ENCODE peak calls at places on chromosome 12, in seven cellular contexts. One of them, this sample, is unnamed.

GRCh38 chr12:124395986-124396385 is 101.1 kb downstream of the RFLNA start:
- DNase-seq in GM12878: no peak
- DNase-seq in K562: no peak
- DNase-seq in HCT116: no peak
- DNase-seq in H1: no peak
- DNase-seq in HepG2: no peak
- DNase-seq in SK-N-SH: no peak
- DNase-seq in this sample: no peak

GRCh38 chr12:103273645-103274044 is 222.1 kb downstream of the C12orf42 start:
- DNase-seq in GM12878: no peak
- DNase-seq in K562: no peak
- DNase-seq in HCT116: no peak
- DNase-seq in H1: no peak
- DNase-seq in HepG2: no peak
- DNase-seq in SK-N-SH: no peak
- DNase-seq in this sample: no peak

GRCh38 chr12:112740387-112740934 is 51.1 kb upstream of the RPH3A start:
- DNase-seq in GM12878: no peak
- DNase-seq in K562: no peak
- DNase-seq in HCT116: no peak
- DNase-seq in H1: no peak
- DNase-seq in HepG2: no peak
- DNase-seq in SK-N-SH: no peak
- DNase-seq in this sample: no peak

GRCh38 chr12:26443309-26443708 is 247.9 kb downstream of the SSPN start:
- DNase-seq in GM12878: no peak
- DNase-seq in K562: no peak
- DNase-seq in HCT116: no peak
- DNase-seq in H1: no peak
- DNase-seq in HepG2: no peak
- DNase-seq in SK-N-SH: no peak
- DNase-seq in this sample: no peak

GRCh38 chr12:27703720-27704452 is 6.7 kb upstream of the MRPS35 start:
- DNase-seq in GM12878: peak
- DNase-seq in K562: peak
- DNase-seq in HCT116: peak
- DNase-seq in H1: peak
- DNase-seq in HepG2: peak
- DNase-seq in SK-N-SH: peak
- DNase-seq in this sample: peak

GRCh38 chr12:82359115-82359478 is 768 bp downstream of the METTL25 start:
- DNase-seq in GM12878: no peak
- DNase-seq in K562: no peak
- DNase-seq in HCT116: no peak
- DNase-seq in H1: no peak
- DNase-seq in HepG2: no peak
- DNase-seq in SK-N-SH: peak
- DNase-seq in this sample: no peak

GRCh38 chr12:108616941-108617858 is 16.5 kb downstream of the SELPLG start:
- DNase-seq in GM12878: peak
- DNase-seq in K562: no peak
- DNase-seq in HCT116: no peak
- DNase-seq in H1: no peak
- DNase-seq in HepG2: no peak
- DNase-seq in SK-N-SH: no peak
- DNase-seq in this sample: no peak

GRCh38 chr12:94289551-94290312 is 141.4 kb downstream of the PLXNC1 start:
- DNase-seq in GM12878: no peak
- DNase-seq in K562: no peak
- DNase-seq in HCT116: no peak
- DNase-seq in H1: peak
- DNase-seq in HepG2: no peak
- DNase-seq in SK-N-SH: no peak
- DNase-seq in this sample: no peak

GRCh38 chr12:124904306-124905098 is 9.9 kb downstream of the UBC start:
- DNase-seq in GM12878: no peak
- DNase-seq in K562: peak
- DNase-seq in HCT116: no peak
- DNase-seq in H1: no peak
- DNase-seq in HepG2: peak
- DNase-seq in SK-N-SH: peak
- DNase-seq in this sample: peak

DNA sequence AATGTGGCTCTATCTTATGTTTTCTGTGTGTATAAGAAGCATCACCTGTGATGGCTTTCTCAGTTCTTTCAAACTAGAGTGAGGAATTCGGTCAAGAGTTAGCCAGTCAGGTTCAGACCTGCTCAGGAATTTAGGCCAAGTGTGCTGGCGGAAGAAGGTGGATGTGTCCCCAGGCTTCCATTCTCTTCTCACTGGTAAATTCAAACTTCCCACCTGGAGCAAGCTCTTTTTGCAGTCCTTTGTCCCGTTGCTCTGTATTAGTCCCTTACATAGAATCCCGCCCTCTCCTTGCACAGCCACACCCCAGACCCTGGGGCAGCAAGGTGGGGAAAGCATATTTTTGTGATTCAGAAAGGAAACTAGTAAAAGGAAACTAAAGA is 124.7 kb upstream of the PWP1 start:
- DNase-seq in GM12878: no peak
- DNase-seq in K562: no peak
- DNase-seq in HCT116: no peak
- DNase-seq in H1: no peak
- DNase-seq in HepG2: no peak
- DNase-seq in SK-N-SH: no peak
- DNase-seq in this sample: peak
- TF ChIP-seq JUND in GM12878: no peak
- TF ChIP-seq JUND in K562: no peak
- TF ChIP-seq JUND in HCT116: no peak
- TF ChIP-seq JUND in H1: no peak
- TF ChIP-seq JUND in HepG2: no peak
- TF ChIP-seq JUND in SK-N-SH: no peak
- TF ChIP-seq JUND in this sample: no peak

DNA sequence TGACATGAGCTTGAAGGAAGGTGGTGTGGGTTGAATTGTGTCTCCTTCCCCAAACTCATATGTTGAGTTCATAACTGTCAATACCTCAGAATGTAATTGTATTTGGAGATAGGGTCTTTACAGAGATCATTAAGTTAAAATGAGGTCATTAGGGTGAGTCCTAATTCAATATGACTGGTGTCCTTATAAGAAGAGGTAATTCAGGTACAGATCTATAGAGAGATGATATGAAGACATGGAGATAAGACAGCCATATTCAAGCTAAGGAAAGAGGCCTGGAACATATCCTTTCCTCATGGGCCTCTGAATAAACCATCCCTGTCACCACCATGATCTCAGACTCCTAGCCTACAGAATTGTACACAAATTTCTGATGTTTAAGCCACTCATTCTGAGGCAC is 514.7 kb upstream of the MGAT4C start:
- DNase-seq in GM12878: no peak
- DNase-seq in K562: no peak
- DNase-seq in HCT116: no peak
- DNase-seq in H1: no peak
- DNase-seq in HepG2: no peak
- DNase-seq in SK-N-SH: no peak
- DNase-seq in this sample: no peak
- TF ChIP-seq JUND in GM12878: no peak
- TF ChIP-seq JUND in K562: no peak
- TF ChIP-seq JUND in HCT116: no peak
- TF ChIP-seq JUND in H1: no peak
- TF ChIP-seq JUND in HepG2: no peak
- TF ChIP-seq JUND in SK-N-SH: no peak
- TF ChIP-seq JUND in this sample: no peak

GRCh38 chr12:104576980-104577925 is 120.5 kb downstream of the CHST11 start:
- DNase-seq in GM12878: no peak
- DNase-seq in K562: peak
- DNase-seq in HCT116: no peak
- DNase-seq in H1: no peak
- DNase-seq in HepG2: no peak
- DNase-seq in SK-N-SH: no peak
- DNase-seq in this sample: no peak

GRCh38 chr12:104581000-104581570 is 124.3 kb downstream of the CHST11 start:
- DNase-seq in GM12878: no peak
- DNase-seq in K562: no peak
- DNase-seq in HCT116: no peak
- DNase-seq in H1: no peak
- DNase-seq in HepG2: no peak
- DNase-seq in SK-N-SH: no peak
- DNase-seq in this sample: no peak

GRCh38 chr12:104579716-104580495 is 123.2 kb downstream of the CHST11 start:
- DNase-seq in GM12878: peak
- DNase-seq in K562: no peak
- DNase-seq in HCT116: no peak
- DNase-seq in H1: no peak
- DNase-seq in HepG2: no peak
- DNase-seq in SK-N-SH: no peak
- DNase-seq in this sample: no peak

GRCh38 chr12:104576178-104576778 is 119.5 kb downstream of the CHST11 start:
- DNase-seq in GM12878: no peak
- DNase-seq in K562: no peak
- DNase-seq in HCT116: no peak
- DNase-seq in H1: no peak
- DNase-seq in HepG2: no peak
- DNase-seq in SK-N-SH: no peak
- DNase-seq in this sample: no peak

DNA sequence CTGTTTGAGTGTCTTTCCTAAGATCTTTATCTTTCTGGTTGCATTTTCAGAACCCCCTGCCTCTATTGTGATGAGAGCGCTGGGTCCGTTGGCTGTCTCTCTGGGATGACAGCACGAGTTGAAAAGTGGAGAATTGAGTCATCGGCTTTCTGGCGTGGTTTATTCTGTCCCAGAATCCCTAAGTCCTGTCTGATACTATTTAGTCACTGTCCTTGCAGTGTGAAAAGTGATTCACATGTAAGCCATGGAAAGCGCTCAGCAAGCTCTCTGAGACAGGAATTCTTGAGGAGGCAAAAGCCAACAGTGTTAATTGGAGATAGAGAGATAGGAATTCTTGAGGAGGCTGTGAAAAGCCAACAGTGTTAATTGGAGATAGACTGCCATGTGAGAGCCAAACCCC is 121.7 kb downstream of the CHST11 start:
- DNase-seq in GM12878: no peak
- DNase-seq in K562: peak
- DNase-seq in HCT116: no peak
- DNase-seq in H1: no peak
- DNase-seq in HepG2: no peak
- DNase-seq in SK-N-SH: no peak
- DNase-seq in this sample: no peak
- TF ChIP-seq JUND in GM12878: no peak
- TF ChIP-seq JUND in K562: no peak
- TF ChIP-seq JUND in HCT116: no peak
- TF ChIP-seq JUND in H1: no peak
- TF ChIP-seq JUND in HepG2: no peak
- TF ChIP-seq JUND in SK-N-SH: peak
- TF ChIP-seq JUND in this sample: no peak

DNA sequence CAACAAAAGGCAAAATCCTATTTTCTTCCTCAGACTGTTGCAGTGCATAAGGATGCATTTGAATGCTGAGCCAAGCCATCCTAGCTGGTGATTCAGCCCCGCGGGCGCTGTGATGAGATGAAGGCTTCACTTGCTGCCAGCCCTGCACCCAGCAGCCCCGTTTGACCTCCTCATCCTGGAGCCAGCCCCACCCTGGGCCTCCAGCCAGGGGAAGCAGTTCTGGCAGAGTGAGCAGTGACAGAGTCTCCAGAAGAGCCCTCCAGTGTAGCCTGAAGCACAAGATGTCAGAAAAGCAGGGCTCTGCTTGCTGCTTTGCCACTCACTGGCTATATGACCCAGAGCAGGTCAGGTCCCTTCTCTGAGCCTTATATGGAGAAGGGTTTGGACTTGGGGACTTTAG is 96.2 kb upstream of the HSPB8 start:
- DNase-seq in GM12878: no peak
- DNase-seq in K562: no peak
- DNase-seq in HCT116: no peak
- DNase-seq in H1: no peak
- DNase-seq in HepG2: no peak
- DNase-seq in SK-N-SH: peak
- DNase-seq in this sample: no peak
- TF ChIP-seq JUND in GM12878: no peak
- TF ChIP-seq JUND in K562: no peak
- TF ChIP-seq JUND in HCT116: no peak
- TF ChIP-seq JUND in H1: no peak
- TF ChIP-seq JUND in HepG2: no peak
- TF ChIP-seq JUND in SK-N-SH: no peak
- TF ChIP-seq JUND in this sample: no peak

DNA sequence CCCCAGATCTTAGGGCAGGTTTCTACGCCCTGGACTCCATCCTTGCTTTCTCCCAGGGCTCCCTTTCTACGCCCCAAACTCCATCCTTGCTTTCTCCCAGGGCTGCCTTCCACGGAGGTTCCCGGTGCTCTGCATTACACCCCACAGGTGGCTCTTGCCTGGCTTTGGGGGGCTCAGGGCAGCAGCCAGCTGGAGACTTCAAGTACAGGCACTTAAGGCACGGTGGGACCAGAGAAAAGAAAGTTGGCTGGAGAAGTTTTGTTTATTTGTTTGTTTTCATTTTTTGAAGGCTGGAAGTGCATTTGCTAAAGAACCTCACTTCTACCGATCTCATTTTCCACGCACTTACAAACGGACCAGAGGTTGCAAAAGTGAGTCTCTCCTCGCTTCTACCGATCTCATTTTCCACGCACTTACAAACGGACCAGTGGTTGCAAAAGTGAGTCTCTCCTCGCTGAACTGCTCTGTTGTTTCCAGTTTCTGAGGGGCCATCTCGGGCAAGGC is 103.8 kb upstream of the MED13L start:
- DNase-seq in GM12878: no peak
- DNase-seq in K562: no peak
- DNase-seq in HCT116: no peak
- DNase-seq in H1: no peak
- DNase-seq in HepG2: no peak
- DNase-seq in SK-N-SH: no peak
- DNase-seq in this sample: no peak
- TF ChIP-seq JUND in GM12878: no peak
- TF ChIP-seq JUND in K562: no peak
- TF ChIP-seq JUND in HCT116: no peak
- TF ChIP-seq JUND in H1: no peak
- TF ChIP-seq JUND in HepG2: no peak
- TF ChIP-seq JUND in SK-N-SH: no peak
- TF ChIP-seq JUND in this sample: no peak

GRCh38 chr12:12684375-12685106 is 11.4 kb downstream of the GPR19 start:
- DNase-seq in GM12878: no peak
- DNase-seq in K562: peak
- DNase-seq in HCT116: no peak
- DNase-seq in H1: peak
- DNase-seq in HepG2: peak
- DNase-seq in SK-N-SH: peak
- DNase-seq in this sample: peak
- TF ChIP-seq JUND in GM12878: no peak
- TF ChIP-seq JUND in K562: no peak
- TF ChIP-seq JUND in HCT116: no peak
- TF ChIP-seq JUND in H1: peak
- TF ChIP-seq JUND in HepG2: no peak
- TF ChIP-seq JUND in SK-N-SH: no peak
- TF ChIP-seq JUND in this sample: no peak

GRCh38 chr12:12788675-12789368 is 3.4 kb downstream of the APOLD1 start:
- DNase-seq in GM12878: no peak
- DNase-seq in K562: peak
- DNase-seq in HCT116: peak
- DNase-seq in H1: peak
- DNase-seq in HepG2: peak
- DNase-seq in SK-N-SH: peak
- DNase-seq in this sample: no peak
- TF ChIP-seq JUND in GM12878: no peak
- TF ChIP-seq JUND in K562: no peak
- TF ChIP-seq JUND in HCT116: no peak
- TF ChIP-seq JUND in H1: no peak
- TF ChIP-seq JUND in HepG2: no peak
- TF ChIP-seq JUND in SK-N-SH: no peak
- TF ChIP-seq JUND in this sample: no peak